ENCODE peak calls at places on chromosomes 12 and 14, in five cellular contexts. S, V, R, J and U are unnamed samples.

GRCh38 chr12:39919790-39920189 is 186.1 kb downstream of the SLC2A13 start:
- DNase-seq in S (no peak), V (no peak), R (no peak), J (no peak), U (no peak)

GRCh38 chr12:127393896-127394295 is 873.1 kb upstream of the TMEM132C start:
- DNase-seq in S (no peak), V (no peak), R (no peak), J (no peak), U (no peak)

GRCh38 chr12:96383991-96384390 is 16.2 kb downstream of the CDK17 start:
- DNase-seq in S (no peak), V (no peak), R (no peak), J (no peak), U (no peak)

GRCh38 chr12:91040356-91040755 is 17.5 kb downstream of the KERA start:
- DNase-seq in S (no peak), V (no peak), R (no peak), J (no peak), U (no peak)

GRCh38 chr14:60986500-60986899 is 5.5 kb downstream of the SLC38A6 start:
- DNase-seq in S (no peak), V (no peak), R (no peak), J (no peak), U (no peak)

GRCh38 chr14:90381999-90382451 is 14.8 kb upstream of the CALM1 start:
- DNase-seq in S (peak; percentile 70), V (peak; percentile 31), R (no peak), J (peak; percentile 73), U (no peak)

GRCh38 chr12:6273931-6274687 is 36.4 kb upstream of the PLEKHG6 start:
- DNase-seq in S (no peak), V (no peak), R (no peak), J (no peak), U (no peak)

GRCh38 chr12:12903642-12904609 is 12.6 kb downstream of the GPRC5A start:
- DNase-seq in S (no peak), V (no peak), R (no peak), J (no peak), U (peak; percentile 71)

GRCh38 chr12:114729731-114730130 is 45.8 kb upstream of the TBX3 start:
- DNase-seq in S (no peak), V (no peak), R (no peak), J (no peak), U (no peak)

GRCh38 chr14:59632381-59632780 is 55.8 kb upstream of the CCDC175 start:
- DNase-seq in S (no peak), V (no peak), R (no peak), J (peak; percentile 34), U (no peak)

GRCh38 chr12:114835031-114835430 is 151.1 kb upstream of the TBX3 start:
- DNase-seq in S (no peak), V (no peak), R (no peak), J (no peak), U (no peak)

GRCh38 chr12:105317453-105317852 is 13.0 kb upstream of the C12orf75 start:
- DNase-seq in S (no peak), V (no peak), R (no peak), J (no peak), U (no peak)

GRCh38 chr12:113822986-113823385 is 143.1 kb downstream of the RBM19 start:
- DNase-seq in S (no peak), V (no peak), R (no peak), J (no peak), U (no peak)

GRCh38 chr12:122981036-122981471 is 573 bp downstream of the ARL6IP4 start:
- DNase-seq in S (no peak), V (no peak), R (no peak), J (no peak), U (no peak)

GRCh38 chr12:3122841-3123678 is 45.9 kb downstream of the TSPAN9 start:
- DNase-seq in S (peak; percentile 50), V (peak; percentile 74), R (peak; percentile 71), J (no peak), U (peak; percentile 91)

GRCh38 chr12:63948211-63948610 is 103.7 kb downstream of the SRGAP1 start:
- DNase-seq in S (no peak), V (no peak), R (no peak), J (no peak), U (no peak)

GRCh38 chr14:89779707-89780106 is 174.8 kb downstream of the EFCAB11 start:
- DNase-seq in S (no peak), V (no peak), R (no peak), J (no peak), U (no peak)

GRCh38 chr12:89454080-89454848 is 70.3 kb downstream of the GALNT4 start:
- DNase-seq in S (no peak), V (no peak), R (no peak), J (no peak), U (no peak)

GRCh38 chr12:6821674-6822433 is at the start of gene GPR162:
- DNase-seq in S (peak; percentile 64), V (peak; percentile 55), R (no peak), J (peak; percentile 52), U (peak; percentile 88)

GRCh38 chr12:68957273-68957672 is 24.3 kb upstream of the CPM start:
- DNase-seq in S (no peak), V (no peak), R (no peak), J (no peak), U (no peak)

GRCh38 chr14:21699551-21699950 is 25.9 kb upstream of the OR4E1 start:
- DNase-seq in S (no peak), V (no peak), R (no peak), J (no peak), U (no peak)

GRCh38 chr12:30996752-30997151 is 70.2 kb downstream of the TSPAN11 start:
- DNase-seq in S (no peak), V (no peak), R (no peak), J (no peak), U (peak; percentile 9)

GRCh38 chr12:26647091-26647490 is 185.9 kb downstream of the ITPR2 start:
- DNase-seq in S (no peak), V (no peak), R (no peak), J (no peak), U (no peak)

GRCh38 chr14:59133202-59133601 is 55.3 kb upstream of the DAAM1 start:
- DNase-seq in S (no peak), V (no peak), R (no peak), J (no peak), U (no peak)

GRCh38 chr12:96514328-96514727 is 25.0 kb downstream of the CFAP54 start:
- DNase-seq in S (no peak), V (no peak), R (no peak), J (no peak), U (no peak)

DNA sequence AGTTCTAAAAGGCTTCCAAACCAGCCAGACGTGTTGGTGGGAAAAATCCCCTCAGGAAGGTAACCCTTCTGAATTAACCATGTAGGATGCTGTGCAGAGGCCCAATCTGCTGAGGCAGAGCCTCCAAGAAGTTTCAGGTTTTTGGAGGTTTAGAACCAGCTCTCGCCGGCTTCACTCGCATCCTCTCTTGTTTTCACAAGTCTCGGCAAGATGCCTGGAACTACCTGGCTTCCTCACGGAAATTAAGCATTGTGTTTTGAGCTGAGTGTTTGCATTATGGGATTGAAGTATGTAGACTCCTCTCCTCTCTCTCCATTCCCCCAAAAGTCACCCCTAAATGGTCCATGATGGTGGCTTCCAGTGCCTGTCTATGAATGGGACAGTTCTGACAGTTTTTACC is 20.6 kb downstream of the LTBP2 start:
- DNase-seq in S (no peak), V (no peak), R (no peak), J (no peak), U (no peak)
- H3K4me1 ChIP-seq in S (peaks cover 34% of the 10 kb centered on the region), V (peaks cover 28% of the 10 kb centered on the region), R (peaks cover 57% of the 10 kb centered on the region), J (peaks cover 21% of the 10 kb centered on the region), U (peaks cover 12% of the 10 kb centered on the region)

DNA sequence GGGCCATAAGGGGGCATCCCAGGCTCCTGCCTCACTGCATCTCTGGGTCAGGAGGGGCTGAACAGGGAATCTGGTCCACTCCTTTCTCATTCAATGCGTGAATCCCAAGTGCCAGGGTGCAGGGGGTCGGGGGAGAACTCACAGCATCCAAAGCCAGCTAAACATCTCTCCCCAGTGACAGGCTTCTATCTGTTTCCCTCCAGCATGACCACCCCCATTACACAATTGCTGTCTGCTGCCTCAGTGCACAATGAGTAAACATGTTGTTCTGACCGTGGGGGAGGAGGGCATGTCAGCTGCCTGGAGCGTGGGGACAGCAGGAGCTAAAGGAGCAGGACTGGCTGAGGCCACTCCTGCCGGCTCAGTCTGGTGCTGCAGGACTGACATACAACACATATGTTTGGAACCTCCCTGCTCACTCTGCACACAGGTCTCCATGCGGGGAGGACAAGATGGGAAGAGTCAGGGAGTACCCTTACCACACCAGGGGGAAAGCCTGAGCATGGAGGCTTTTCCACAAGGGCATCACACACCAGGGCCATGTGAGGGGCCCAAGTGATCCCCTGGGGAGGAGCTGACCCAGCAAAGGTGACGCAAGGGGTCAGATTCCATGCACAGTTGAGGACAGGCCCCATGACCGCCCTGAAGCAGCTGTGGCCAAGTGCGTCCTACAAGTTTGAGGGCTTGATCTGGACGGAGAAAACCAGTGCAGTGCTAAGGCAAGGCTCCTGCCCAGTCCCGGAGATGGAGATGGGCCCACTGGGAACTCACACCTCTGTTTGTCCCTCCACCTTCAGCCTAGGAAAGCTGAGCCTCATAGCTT is 1.4 kb downstream of the TNS2 start:
- DNase-seq in S (peak; percentile 79), V (peak; percentile 84), R (peak; percentile 94), J (peak; percentile 59), U (peak; percentile 85)
- H3K4me3 ChIP-seq in S (peak overlapping the region; percentile 68), V (peak overlapping the region; percentile 86), R (peak overlapping the region; percentile 74), J (peak overlapping the region; percentile 57), U (peak overlapping the region; percentile 12)

GRCh38 chr14:100673807-100674154 is 52.9 kb upstream of the DLK1 start:
- DNase-seq in S (no peak), V (no peak), R (no peak), J (no peak), U (no peak)

GRCh38 chr14:100674897-100675618 is 51.6 kb upstream of the DLK1 start:
- DNase-seq in S (no peak), V (no peak), R (no peak), J (no peak), U (no peak)

GRCh38 chr14:100675664-100676063 is 51.0 kb upstream of the DLK1 start:
- DNase-seq in S (no peak), V (no peak), R (no peak), J (no peak), U (no peak)

GRCh38 chr14:100673085-100673806 is 53.4 kb upstream of the DLK1 start:
- DNase-seq in S (peak; percentile 63), V (no peak), R (no peak), J (peak; percentile 81), U (no peak)

DNA sequence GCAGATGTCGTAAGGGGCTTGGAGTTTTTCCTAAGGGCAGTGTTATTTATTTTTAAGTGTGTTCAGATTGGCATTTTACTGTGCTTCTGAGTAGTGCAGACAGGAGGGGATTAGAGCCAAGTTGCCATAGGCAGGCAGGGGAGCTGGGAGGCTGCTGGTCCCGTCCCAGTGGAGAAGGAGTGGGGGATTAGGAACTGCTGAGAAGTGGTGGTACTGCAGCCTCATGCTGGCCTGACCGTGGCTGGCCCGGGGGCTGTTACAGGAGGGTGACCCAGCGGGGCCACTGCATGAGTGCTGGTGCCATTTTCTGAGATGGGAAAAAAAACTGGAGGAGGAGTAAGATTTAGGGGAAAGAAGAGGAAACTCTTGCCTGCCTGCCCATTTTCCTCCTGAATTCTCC is 52.3 kb upstream of the DLK1 start:
- DNase-seq in S (no peak), V (no peak), R (no peak), J (no peak), U (no peak)
- H3K4me1 ChIP-seq in S (no peaks in the 10 kb centered on the region), V (peaks cover 9% of the 10 kb centered on the region), R (peaks cover 25% of the 10 kb centered on the region), J (peaks cover 56% of the 10 kb centered on the region), U (no peaks in the 10 kb centered on the region)

DNA sequence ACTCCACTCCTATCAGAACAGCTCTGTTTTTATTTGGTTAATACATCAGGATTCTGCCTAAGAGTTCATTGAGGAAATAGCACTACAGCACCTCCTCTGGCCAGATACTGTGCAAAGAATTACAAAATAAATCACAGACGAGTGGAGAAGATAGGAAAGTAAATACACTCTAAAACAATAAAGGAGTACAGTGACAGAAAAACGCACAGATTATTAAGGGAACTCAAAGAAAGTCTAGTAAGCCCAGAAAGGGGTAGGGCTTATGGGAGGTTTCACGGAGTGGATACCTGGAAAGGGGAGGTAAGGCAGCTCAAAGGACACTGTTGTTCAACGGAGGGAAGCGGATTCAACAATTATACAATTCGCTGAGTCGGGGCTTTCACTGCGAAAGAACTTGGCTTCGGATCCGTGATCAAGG is 5.5 kb downstream of the OR10AD1 start:
- DNase-seq in S (no peak), V (no peak), R (no peak), J (no peak), U (no peak)
- H3K4me3 ChIP-seq in S (peak overlapping the region; percentile 58), V (peak overlapping the region; percentile 74), R (peak overlapping the region; percentile 59), J (peak overlapping the region; percentile 70), U (peak overlapping the region; percentile 59)